ENCODE peak calls at places on chromosomes 11 and 22, in five cellular contexts. One of them, this sample, is unnamed.

GRCh38 chr11:33500865-33501479 is 199.7 kb downstream of the C11orf91 start:
- DNase-seq in colonic mucosa: no peak
- DNase-seq in left ventricle myocardium inferior: no peak
- DNase-seq in lower lobe of right lung: no peak
- DNase-seq in A549: no peak
- DNase-seq in this sample: no peak

GRCh38 chr11:2526808-2527381 is 82.1 kb downstream of the KCNQ1 start:
- DNase-seq in colonic mucosa: peak; percentile 87
- DNase-seq in left ventricle myocardium inferior: peak; percentile 37
- DNase-seq in lower lobe of right lung: peak; percentile 82
- DNase-seq in A549: no peak
- DNase-seq in this sample: peak; percentile 39

GRCh38 chr22:35641494-35642120 is 6.6 kb upstream of the APOL6 start:
- DNase-seq in colonic mucosa: no peak
- DNase-seq in left ventricle myocardium inferior: no peak
- DNase-seq in lower lobe of right lung: no peak
- DNase-seq in A549: no peak
- DNase-seq in this sample: no peak

GRCh38 chr11:103354656-103355055 is 245.4 kb downstream of the DYNC2H1 start:
- DNase-seq in colonic mucosa: no peak
- DNase-seq in left ventricle myocardium inferior: no peak
- DNase-seq in lower lobe of right lung: no peak
- DNase-seq in A549: no peak
- DNase-seq in this sample: no peak

GRCh38 chr22:37199103-37199838 is 11.2 kb upstream of the C1QTNF6 start:
- DNase-seq in colonic mucosa: peak; percentile 99
- DNase-seq in left ventricle myocardium inferior: peak; percentile 98
- DNase-seq in lower lobe of right lung: peak; percentile 98
- DNase-seq in A549: peak; percentile 74
- DNase-seq in this sample: peak; percentile 100

GRCh38 chr22:41966225-41966606 is 3.0 kb upstream of the SEPTIN3 start:
- DNase-seq in colonic mucosa: no peak
- DNase-seq in left ventricle myocardium inferior: no peak
- DNase-seq in lower lobe of right lung: no peak
- DNase-seq in A549: no peak
- DNase-seq in this sample: no peak

GRCh38 chr22:44316393-44317162 is 3.8 kb upstream of the SHISAL1 start:
- DNase-seq in colonic mucosa: no peak
- DNase-seq in left ventricle myocardium inferior: no peak
- DNase-seq in lower lobe of right lung: no peak
- DNase-seq in A549: no peak
- DNase-seq in this sample: no peak

GRCh38 chr11:19793356-19793755 is 80.7 kb downstream of the NAV2 start:
- DNase-seq in colonic mucosa: peak; percentile 74
- DNase-seq in left ventricle myocardium inferior: no peak
- DNase-seq in lower lobe of right lung: no peak
- DNase-seq in A549: no peak
- DNase-seq in this sample: no peak

GRCh38 chr11:19763315-19763714 is 50.7 kb downstream of the NAV2 start:
- DNase-seq in colonic mucosa: no peak
- DNase-seq in left ventricle myocardium inferior: no peak
- DNase-seq in lower lobe of right lung: no peak
- DNase-seq in A549: no peak
- DNase-seq in this sample: no peak

GRCh38 chr22:30204015-30204741 is 42.4 kb downstream of the LIF start:
- DNase-seq in colonic mucosa: no peak
- DNase-seq in left ventricle myocardium inferior: no peak
- DNase-seq in lower lobe of right lung: no peak
- DNase-seq in A549: no peak
- DNase-seq in this sample: no peak

GRCh38 chr11:67389477-67389876 is 2.3 kb upstream of the RAD9A start:
- DNase-seq in colonic mucosa: peak; percentile 83
- DNase-seq in left ventricle myocardium inferior: peak; percentile 46
- DNase-seq in lower lobe of right lung: no peak
- DNase-seq in A549: peak; percentile 75
- DNase-seq in this sample: peak; percentile 50

DNA sequence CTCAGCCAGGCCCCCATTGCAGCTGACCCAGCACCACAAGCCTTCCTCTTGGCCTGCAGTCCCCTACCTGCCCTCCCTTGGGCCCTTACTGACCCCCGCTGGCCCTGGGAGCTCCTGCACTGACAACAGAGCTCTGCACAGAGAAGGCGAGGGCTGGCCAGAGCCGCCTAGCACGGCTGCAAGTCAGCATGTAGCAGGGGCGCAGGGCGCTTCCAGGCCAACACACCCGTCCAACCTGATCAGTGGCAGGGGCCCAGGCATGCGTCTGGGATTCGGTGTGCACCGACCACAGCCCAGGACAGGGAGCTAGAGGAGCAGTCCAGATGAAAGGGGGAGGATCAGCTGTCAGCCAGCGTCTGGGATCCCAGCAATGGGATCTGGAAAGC is 7.6 kb downstream of the WNT7B start:
- DNase-seq in colonic mucosa: no peak
- DNase-seq in left ventricle myocardium inferior: no peak
- DNase-seq in lower lobe of right lung: no peak
- DNase-seq in A549: no peak
- DNase-seq in this sample: no peak
- H3K4me3 ChIP-seq in colonic mucosa: no peak overlapping the region
- H3K4me3 ChIP-seq in left ventricle myocardium inferior: no peak overlapping the region
- H3K4me3 ChIP-seq in lower lobe of right lung: no peak overlapping the region
- H3K4me3 ChIP-seq in A549: no peak overlapping the region
- H3K4me3 ChIP-seq in this sample: no peak overlapping the region

GRCh38 chr11:11850668-11851067 is 8.9 kb downstream of the USP47 start:
- DNase-seq in colonic mucosa: no peak
- DNase-seq in left ventricle myocardium inferior: no peak
- DNase-seq in lower lobe of right lung: no peak
- DNase-seq in A549: no peak
- DNase-seq in this sample: no peak
- H3K27ac ChIP-seq in colonic mucosa: no peak overlapping the region
- H3K27ac ChIP-seq in left ventricle myocardium inferior: peak overlapping the region; percentile 65
- H3K27ac ChIP-seq in lower lobe of right lung: no peak overlapping the region
- H3K27ac ChIP-seq in A549: no peak overlapping the region
- H3K27ac ChIP-seq in this sample: peak overlapping the region; percentile 8

DNA sequence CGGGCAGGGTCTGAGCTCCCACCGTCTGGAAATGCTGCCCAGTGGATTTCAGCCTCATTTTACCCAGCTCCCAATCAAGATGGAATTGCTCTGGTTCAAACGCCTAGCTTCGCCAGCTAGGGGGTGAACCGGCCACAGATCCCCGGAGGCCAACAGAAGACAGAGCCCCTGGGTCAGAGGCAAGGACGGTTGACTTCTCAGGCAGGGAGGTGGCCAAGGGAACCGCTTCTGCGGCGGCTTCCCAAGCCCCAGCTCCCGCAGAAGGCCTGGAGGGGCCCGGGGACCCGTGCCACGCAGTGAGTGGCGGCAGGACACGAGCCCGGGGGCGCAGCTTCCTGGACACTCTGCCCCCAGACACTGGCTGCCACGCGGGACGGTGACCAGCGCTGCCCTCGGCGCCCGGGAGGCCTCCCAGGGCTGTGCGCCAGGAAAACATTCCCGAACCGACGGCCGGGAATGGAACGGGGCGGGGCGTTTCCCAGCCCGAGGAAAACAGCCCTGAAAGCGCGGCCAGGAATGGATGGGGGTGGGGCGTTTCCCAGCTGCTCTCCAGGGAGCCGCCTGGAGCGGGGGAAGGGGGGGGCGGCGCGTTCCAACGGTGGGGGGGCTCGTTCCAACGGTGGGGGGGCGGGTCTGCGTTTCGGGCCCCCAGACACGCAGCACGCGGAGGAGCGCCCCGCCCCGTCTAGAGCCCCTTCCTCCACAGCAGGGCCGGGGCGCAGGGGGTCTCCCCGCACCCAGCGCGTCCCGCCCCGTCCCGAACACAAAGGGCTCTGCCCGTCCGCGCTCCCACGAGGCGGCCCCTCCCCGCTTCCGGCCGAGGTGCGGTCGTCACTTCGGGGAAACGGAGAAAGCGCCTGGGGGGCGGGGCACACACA is 13.5 kb upstream of the B4GALNT4 start:
- DNase-seq in colonic mucosa: peak; percentile 95
- DNase-seq in left ventricle myocardium inferior: peak; percentile 94
- DNase-seq in lower lobe of right lung: peak; percentile 92
- DNase-seq in A549: peak; percentile 84
- DNase-seq in this sample: peak; percentile 97
- H3K4me3 ChIP-seq in colonic mucosa: peak overlapping the region; percentile 24
- H3K4me3 ChIP-seq in left ventricle myocardium inferior: peak overlapping the region; percentile 63
- H3K4me3 ChIP-seq in lower lobe of right lung: peak overlapping the region; percentile 51
- H3K4me3 ChIP-seq in A549: peak overlapping the region; percentile 47
- H3K4me3 ChIP-seq in this sample: peak overlapping the region; percentile 47

GRCh38 chr11:35142481-35143207 is 3.7 kb downstream of the CD44 start:
- DNase-seq in colonic mucosa: peak; percentile 58
- DNase-seq in left ventricle myocardium inferior: no peak
- DNase-seq in lower lobe of right lung: no peak
- DNase-seq in A549: no peak
- DNase-seq in this sample: no peak
- H3K27ac ChIP-seq in colonic mucosa: peak overlapping the region; percentile 21
- H3K27ac ChIP-seq in left ventricle myocardium inferior: no peak overlapping the region
- H3K27ac ChIP-seq in lower lobe of right lung: peak overlapping the region; percentile 97
- H3K27ac ChIP-seq in A549: peak overlapping the region; percentile 77
- H3K27ac ChIP-seq in this sample: no peak overlapping the region

DNA sequence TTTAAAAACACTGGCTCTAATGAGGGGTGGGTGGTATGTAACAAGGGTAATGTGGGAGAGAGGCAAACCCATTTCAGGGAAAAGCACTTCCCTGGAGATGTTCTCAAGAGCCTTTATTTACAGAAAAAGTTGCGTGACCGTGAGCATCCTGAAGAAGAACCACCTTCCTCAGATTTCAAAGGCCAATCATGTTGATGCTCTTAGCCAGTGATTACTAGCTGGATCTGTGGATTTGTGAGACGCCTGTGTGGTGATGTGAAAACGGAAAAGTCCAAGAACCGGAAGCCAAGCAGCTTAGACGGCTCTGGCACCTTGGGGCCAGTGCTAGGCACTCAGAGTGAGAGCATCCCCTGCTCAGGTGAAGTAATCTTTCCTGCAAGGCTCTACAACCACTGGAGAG is 12.6 kb upstream of the UBASH3B start:
- DNase-seq in colonic mucosa: no peak
- DNase-seq in left ventricle myocardium inferior: no peak
- DNase-seq in lower lobe of right lung: no peak
- DNase-seq in A549: peak; percentile 57
- DNase-seq in this sample: no peak
- H3K4me3 ChIP-seq in colonic mucosa: no peak overlapping the region
- H3K4me3 ChIP-seq in left ventricle myocardium inferior: no peak overlapping the region
- H3K4me3 ChIP-seq in lower lobe of right lung: no peak overlapping the region
- H3K4me3 ChIP-seq in A549: peak overlapping the region; percentile 24
- H3K4me3 ChIP-seq in this sample: no peak overlapping the region